ENCODE peak calls at places on chromosomes 3 and 15, in ten cellular contexts. X is mucosa of descending colon, T is psoas muscle, N is Peyer's patch, D is lung, R is fibroblast of lung, Z is ovary, G is tibial artery, E is uterus, J is colonic mucosa. H is an unnamed sample. For H3K4me1, the result is how much of the 10 kb centered on the place peaks cover.

GRCh38 chr15:69758810-69759410 is 306.3 kb downstream of the RPLP1 start:
- DNase-seq in Z (no peak), J (peak), T (no peak), E (no peak), G (no peak), N (peak), X (peak), D (peak), R (peak), H (no peak)

GRCh38 chr15:73683624-73684536 is at the start of gene CD276:
- DNase-seq in T (peak), E (peak), X (peak), D (peak), J (peak), G (peak), N (peak), Z (peak), R (peak), H (peak)

GRCh38 chr3:177948716-177949422 is 587.4 kb upstream of the KCNMB2 start:
- DNase-seq in X (no peak), N (no peak), T (no peak), G (no peak), J (no peak), R (no peak), E (no peak), Z (no peak), D (no peak), H (no peak)

GRCh38 chr15:58299311-58299850 is 132.4 kb upstream of the LIPC start:
- DNase-seq in E (no peak), D (no peak), T (no peak), Z (no peak), J (no peak), G (no peak), N (no peak), X (no peak), R (peak), H (peak)

GRCh38 chr3:36175916-36176461 is 204.3 kb upstream of the STAC start:
- DNase-seq in G (no peak), T (no peak), N (no peak), E (no peak), X (no peak), D (no peak), Z (no peak), R (no peak), J (no peak), H (peak)

GRCh38 chr3:10400749-10401495 is 80.0 kb upstream of the SEC13 start:
- DNase-seq in T (no peak), Z (no peak), X (no peak), N (no peak), E (no peak), D (no peak), G (no peak), R (no peak), J (no peak), H (no peak)

GRCh38 chr15:98160236-98160635 is 199.7 kb downstream of the ARRDC4 start:
- DNase-seq in N (peak), J (no peak), R (no peak), X (no peak), G (no peak), Z (no peak), D (no peak), T (no peak), E (no peak), H (no peak)

GRCh38 chr3:158479051-158479450 is 91.9 kb upstream of the MLF1 start:
- DNase-seq in N (no peak), T (no peak), R (no peak), G (no peak), X (no peak), D (no peak), J (no peak), Z (no peak), E (no peak), H (no peak)

GRCh38 chr15:89021224-89021623 is 67.0 kb upstream of the ABHD2 start:
- DNase-seq in R (no peak), Z (peak), N (no peak), X (no peak), D (no peak), E (no peak), J (no peak), T (no peak), G (peak), H (no peak)

GRCh38 chr3:189355481-189356201 is 183.9 kb downstream of the TPRG1 start:
- DNase-seq in J (peak), G (no peak), T (no peak), E (no peak), Z (no peak), N (peak), R (peak), X (no peak), D (no peak), H (no peak)

GRCh38 chr3:65338571-65338970 is 650.8 kb upstream of the ADAMTS9 start:
- DNase-seq in J (no peak), Z (no peak), N (no peak), G (no peak), X (no peak), R (peak), D (no peak), E (no peak), T (no peak), H (no peak)

GRCh38 chr3:162125790-162126189 is 629.2 kb downstream of the OTOL1 start:
- DNase-seq in T (no peak), X (no peak), Z (no peak), G (no peak), D (no peak), E (no peak), J (no peak), R (no peak), N (no peak), H (no peak)
- TF ChIP-seq CTCF in T (no peak), X (no peak), Z (no peak), G (no peak), D (no peak), E (no peak), J (no peak), R (no peak), N (no peak), H (no peak)

DNA sequence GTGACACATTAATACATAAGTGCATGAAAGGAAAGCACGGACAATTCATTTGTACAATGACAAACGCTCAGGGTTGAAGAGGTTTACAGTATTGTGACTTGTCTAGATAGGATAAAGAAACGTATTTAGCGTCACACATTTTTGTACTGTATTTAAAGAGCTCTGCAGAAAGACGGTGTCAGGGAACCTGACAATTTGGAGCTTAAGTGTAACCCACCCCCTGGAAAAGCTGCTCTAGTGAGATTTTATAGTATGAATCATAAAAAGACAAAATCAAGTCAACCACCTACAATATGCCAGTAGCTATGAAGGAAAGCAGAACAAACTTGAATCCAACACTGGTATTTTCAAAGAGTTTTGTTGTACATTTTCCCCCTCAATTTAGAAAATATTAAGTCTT is 5.6 kb downstream of the TRA2B start:
- DNase-seq in R (no peak), N (no peak), T (no peak), E (no peak), J (no peak), X (no peak), D (no peak), Z (no peak), G (no peak), H (no peak)
- H3K4me3 ChIP-seq in R (peak), N (peak), T (peak), E (no peak), J (no peak), X (no peak), D (no peak), Z (peak), G (peak), H (peak)

DNA sequence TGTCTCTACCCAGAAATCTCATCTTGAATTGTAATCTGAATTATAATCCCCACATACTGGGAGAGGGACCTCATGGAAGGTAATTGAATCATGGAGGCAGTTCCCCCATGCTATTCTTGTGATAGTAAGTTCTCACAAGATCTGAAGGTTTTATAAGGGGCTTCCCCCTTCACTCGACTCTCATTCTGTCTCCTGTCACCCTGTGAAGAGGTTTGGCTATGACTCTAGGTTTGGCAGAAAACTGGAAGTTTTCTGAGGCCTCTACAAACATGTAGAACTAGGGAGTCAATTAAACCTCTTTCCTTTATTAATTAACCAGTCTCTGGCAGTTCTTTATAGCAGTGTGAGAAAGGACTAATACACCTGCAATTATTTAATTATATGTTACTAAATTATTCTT is 125.2 kb upstream of the TGFBR2 start:
- DNase-seq in N (no peak), X (no peak), Z (no peak), D (no peak), T (no peak), J (no peak), R (no peak), G (no peak), E (no peak), H (no peak)
- H3K4me1 ChIP-seq in N (under half), X (under half), Z (under half), D (under half), T (under half), J (under half), R (under half), G (under half), E (under half), H (under half)

GRCh38 chr3:153513236-153513635 is 351.2 kb downstream of the RAP2B start:
- DNase-seq in R (peak), D (no peak), J (no peak), G (no peak), N (no peak), E (no peak), Z (no peak), T (no peak), X (no peak), H (peak)
- TF ChIP-seq CTCF in R (peak), D (no peak), J (no peak), G (no peak), N (no peak), E (no peak), Z (no peak), T (no peak), X (no peak), H (peak)

GRCh38 chr3:161914703-161915102 is 418.1 kb downstream of the OTOL1 start:
- DNase-seq in N (peak), Z (peak), J (peak), G (no peak), X (no peak), T (no peak), E (peak), R (peak), D (no peak), H (peak)
- H3K4me3 ChIP-seq in N (no peak), Z (no peak), J (no peak), G (no peak), X (no peak), T (no peak), E (no peak), R (no peak), D (no peak), H (no peak)

DNA sequence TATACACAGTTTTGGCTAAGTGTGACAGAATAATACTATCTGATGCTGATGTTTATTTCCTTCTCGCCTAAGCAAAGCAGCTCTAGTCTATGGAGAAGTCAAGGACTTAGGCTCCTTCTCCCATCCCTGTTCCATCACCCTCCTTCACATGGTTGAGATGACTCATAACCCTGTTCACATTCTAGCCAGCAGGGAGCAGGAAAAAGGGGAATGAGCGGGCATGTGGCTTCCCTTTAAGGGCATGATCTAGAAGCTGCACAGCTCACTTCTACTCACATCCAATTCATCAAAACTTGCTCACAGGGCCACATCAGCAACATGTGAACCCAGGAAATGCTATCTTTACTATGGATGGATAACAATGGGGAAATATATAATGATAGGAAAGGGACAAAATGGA is 40.9 kb downstream of the CBLB start:
- DNase-seq in E (no peak), X (no peak), J (peak), D (no peak), R (peak), G (peak), T (no peak), Z (peak), N (peak), H (no peak)
- H3K4me1 ChIP-seq in E (under half), X (under half), J (under half), D (under half), R (under half), G (under half), T (under half), Z (under half), N (under half), H (under half)